ENCODE peak calls at places on chromosomes 12 and 14, in eight cellular contexts. C, W, O, B, M, I, Q and T are unnamed samples.

GRCh38 chr14:79924583-79924982 is 286.7 kb downstream of the DIO2 start:
- DNase-seq in C (no peak), W (no peak), O (no peak), B (no peak), M (no peak), I (no peak), Q (no peak), T (no peak)

GRCh38 chr14:99589031-99589441 is 15.0 kb downstream of the CCDC85C start:
- DNase-seq in C (no peak), W (no peak), O (no peak), B (no peak), M (no peak), I (no peak), Q (no peak), T (no peak)

GRCh38 chr12:57240926-57241555 is 9.9 kb downstream of the STAC3 start:
- DNase-seq in C (peak; percentile 28), W (peak; percentile 59), O (no peak), B (peak; percentile 50), M (no peak), I (no peak), Q (no peak), T (no peak)

GRCh38 chr14:33369972-33370371 is 431.3 kb downstream of the NPAS3 start:
- DNase-seq in C (no peak), W (no peak), O (no peak), B (no peak), M (no peak), I (no peak), Q (no peak), T (no peak)

GRCh38 chr12:28498850-28499249 is 308.6 kb downstream of the CCDC91 start:
- DNase-seq in C (no peak), W (no peak), O (no peak), B (no peak), M (no peak), I (no peak), Q (no peak), T (no peak)

GRCh38 chr14:105503918-105504692 is 13.1 kb downstream of the TEDC1 start:
- DNase-seq in C (no peak), W (no peak), O (no peak), B (no peak), M (no peak), I (no peak), Q (no peak), T (no peak)

GRCh38 chr14:67187826-67188225 is 1.4 kb upstream of the GARIN2 start:
- DNase-seq in C (peak; percentile 62), W (peak; percentile 89), O (peak; percentile 86), B (peak; percentile 78), M (no peak), I (no peak), Q (no peak), T (no peak)

GRCh38 chr14:58560208-58560607 is 77.6 kb upstream of the DACT1 start:
- DNase-seq in C (no peak), W (peak; percentile 58), O (no peak), B (peak; percentile 48), M (peak; percentile 30), I (no peak), Q (no peak), T (peak; percentile 39)

GRCh38 chr12:49750027-49750977 is 8.9 kb downstream of the TMBIM6 start:
- DNase-seq in C (peak; percentile 53), W (peak; percentile 81), O (peak; percentile 51), B (peak; percentile 70), M (peak; percentile 85), I (no peak), Q (no peak), T (peak; percentile 41)

GRCh38 chr14:102902523-102903247 is 19.8 kb upstream of the AMN start:
- DNase-seq in C (no peak), W (no peak), O (no peak), B (no peak), M (no peak), I (no peak), Q (no peak), T (no peak)

GRCh38 chr14:71712478-71712877 is 219.8 kb upstream of the RGS6 start:
- DNase-seq in C (no peak), W (no peak), O (no peak), B (no peak), M (no peak), I (no peak), Q (no peak), T (no peak)

GRCh38 chr14:70416717-70417349 is at the start of gene SYNJ2BP:
- DNase-seq in C (peak; percentile 57), W (peak; percentile 82), O (peak; percentile 69), B (peak; percentile 76), M (peak; percentile 70), I (peak; percentile 36), Q (peak; percentile 7), T (peak; percentile 54)

GRCh38 chr12:49370539-49370938 is 3.3 kb downstream of the SPATS2 start:
- DNase-seq in C (no peak), W (no peak), O (no peak), B (no peak), M (no peak), I (no peak), Q (no peak), T (no peak)

GRCh38 chr12:117192057-117192456 is 1.8 kb upstream of the FBXO21 start:
- DNase-seq in C (no peak), W (no peak), O (no peak), B (no peak), M (no peak), I (no peak), Q (no peak), T (no peak)

GRCh38 chr14:34449819-34450541 is 12.1 kb downstream of the SPTSSA start:
- DNase-seq in C (no peak), W (no peak), O (no peak), B (no peak), M (no peak), I (no peak), Q (no peak), T (no peak)

GRCh38 chr12:76698966-76699365 is 64.9 kb upstream of the ZDHHC17 start:
- DNase-seq in C (no peak), W (no peak), O (no peak), B (no peak), M (no peak), I (no peak), Q (no peak), T (no peak)

GRCh38 chr14:70254476-70254961 is 65.8 kb upstream of the SLC8A3 start:
- DNase-seq in C (no peak), W (peak; percentile 9), O (peak; percentile 12), B (peak; percentile 9), M (peak; percentile 36), I (peak; percentile 8), Q (no peak), T (peak; percentile 50)

GRCh38 chr14:87131879-87132278 is 861.1 kb downstream of the GALC start:
- DNase-seq in C (no peak), W (no peak), O (peak; percentile 40), B (no peak), M (no peak), I (no peak), Q (no peak), T (no peak)

GRCh38 chr12:6443361-6443983 is 1.3 kb upstream of the CD27 start:
- DNase-seq in C (no peak), W (no peak), O (no peak), B (no peak), M (no peak), I (no peak), Q (no peak), T (no peak)

GRCh38 chr14:50417853-50418252 is 21.2 kb upstream of the CDKL1 start:
- DNase-seq in C (no peak), W (no peak), O (peak; percentile 31), B (no peak), M (no peak), I (no peak), Q (no peak), T (no peak)

GRCh38 chr14:65469903-65470302 is 57.4 kb downstream of the FUT8 start:
- DNase-seq in C (no peak), W (no peak), O (no peak), B (no peak), M (no peak), I (no peak), Q (no peak), T (no peak)

GRCh38 chr12:50638482-50638880 is 125.4 kb upstream of the ATF1 start:
- DNase-seq in C (no peak), W (no peak), O (no peak), B (no peak), M (no peak), I (no peak), Q (no peak), T (no peak)

GRCh38 chr12:123231931-123232330 is 1.0 kb downstream of the MPHOSPH9 start:
- DNase-seq in C (no peak), W (peak; percentile 18), O (no peak), B (peak; percentile 13), M (no peak), I (no peak), Q (no peak), T (peak; percentile 40)

GRCh38 chr12:88934163-88934747 is 354.0 kb upstream of the KITLG start:
- DNase-seq in C (peak; percentile 50), W (peak; percentile 72), O (peak; percentile 55), B (peak; percentile 43), M (no peak), I (no peak), Q (no peak), T (no peak)

GRCh38 chr12:19369691-19370148 is 69.6 kb upstream of the AEBP2 start:
- DNase-seq in C (peak; percentile 23), W (no peak), O (peak; percentile 54), B (no peak), M (no peak), I (peak; percentile 22), Q (no peak), T (no peak)

GRCh38 chr12:60689137-60689536 is 1093.3 kb downstream of the SLC16A7 start:
- DNase-seq in C (no peak), W (no peak), O (no peak), B (no peak), M (no peak), I (no peak), Q (no peak), T (no peak)

GRCh38 chr14:50501642-50502041 is 30.7 kb downstream of the MAP4K5 start:
- DNase-seq in C (peak; percentile 59), W (peak; percentile 92), O (peak; percentile 85), B (peak; percentile 87), M (no peak), I (no peak), Q (no peak), T (peak; percentile 74)

GRCh38 chr12:91126516-91126915 is 15.2 kb upstream of the LUM start:
- DNase-seq in C (no peak), W (no peak), O (no peak), B (no peak), M (no peak), I (no peak), Q (no peak), T (no peak)

GRCh38 chr12:1117371-1117770 is 126.3 kb downstream of the ERC1 start:
- DNase-seq in C (no peak), W (peak; percentile 68), O (peak; percentile 44), B (peak; percentile 25), M (no peak), I (no peak), Q (no peak), T (no peak)

GRCh38 chr12:67056329-67056728 is 212.8 kb upstream of the CAND1 start:
- DNase-seq in C (no peak), W (peak; percentile 10), O (no peak), B (no peak), M (no peak), I (no peak), Q (no peak), T (no peak)

GRCh38 chr12:132124766-132125425 is 19.2 kb downstream of the DDX51 start:
- DNase-seq in C (no peak), W (no peak), O (no peak), B (no peak), M (no peak), I (no peak), Q (no peak), T (no peak)

GRCh38 chr12:23729354-23729753 is 220.1 kb downstream of the SOX5 start:
- DNase-seq in C (no peak), W (peak; percentile 15), O (peak; percentile 13), B (no peak), M (no peak), I (no peak), Q (no peak), T (no peak)

GRCh38 chr14:89366580-89367448 is 50.2 kb downstream of the FOXN3 start:
- DNase-seq in C (no peak), W (no peak), O (no peak), B (no peak), M (no peak), I (no peak), Q (no peak), T (no peak)

GRCh38 chr12:3641428-3641883 is 111.5 kb downstream of the CRACR2A start:
- DNase-seq in C (peak; percentile 82), W (peak; percentile 90), O (peak; percentile 77), B (peak; percentile 91), M (no peak), I (no peak), Q (no peak), T (no peak)